ENCODE peak calls at places on chromosomes 12 and 14, in nine cellular contexts. N is psoas muscle; E is activated T-helper 9 cell treated with anti-CD3 and anti-CD28 coated beads, Interleukin-2, amount 50 U/mL, for 16 hours; M is GM03348; G is naive thymus-derived CD8-positive, alpha-beta T cell; A is Ammon's horn; U is ELF-1; I is T-helper 9 cell; K is neural progenitor cell. H is an unnamed sample.

GRCh38 chr12:111254106-111254505 is 114.8 kb downstream of the PHETA1 start:
- DNase-seq in N (no peak), E (no peak), M (no peak), G (no peak), A (no peak), U (no peak), I (no peak), K (no peak), H (no peak)

GRCh38 chr12:18430425-18431048 is 169.2 kb downstream of the PIK3C2G start:
- DNase-seq in N (no peak), E (no peak), M (peak), G (no peak), A (peak), U (peak), I (no peak), K (peak), H (no peak)

GRCh38 chr12:68560823-68561422 is 49.8 kb upstream of the RAP1B start:
- DNase-seq in N (no peak), E (no peak), M (no peak), G (no peak), A (no peak), U (no peak), I (no peak), K (no peak), H (no peak)

GRCh38 chr12:129909051-129910020 is 5.5 kb upstream of the TMEM132D start:
- DNase-seq in N (no peak), E (no peak), M (no peak), G (no peak), A (no peak), U (no peak), I (no peak), K (no peak), H (no peak)

GRCh38 chr12:2624543-2625266 is 170.1 kb upstream of the FKBP4 start:
- DNase-seq in N (peak), E (no peak), M (no peak), G (no peak), A (no peak), U (peak), I (no peak), K (peak), H (no peak)

GRCh38 chr14:74459289-74459946 is 33.4 kb upstream of the SYNDIG1L start:
- DNase-seq in N (no peak), E (no peak), M (peak), G (no peak), A (no peak), U (peak), I (no peak), K (peak), H (peak)

GRCh38 chr12:40331886-40332285 is 107.1 kb downstream of the LRRK2 start:
- DNase-seq in N (no peak), E (no peak), M (no peak), G (no peak), A (no peak), U (no peak), I (no peak), K (no peak), H (no peak)

GRCh38 chr12:114396153-114396868 is 9.6 kb downstream of the TBX5 start:
- DNase-seq in N (no peak), E (no peak), M (no peak), G (no peak), A (no peak), U (no peak), I (no peak), K (peak), H (no peak)

GRCh38 chr12:53623526-53623925 is 2.7 kb downstream of the ATF7 start:
- DNase-seq in N (no peak), E (no peak), M (peak), G (no peak), A (no peak), U (no peak), I (no peak), K (no peak), H (no peak)

GRCh38 chr12:69766260-69766659 is 27.6 kb downstream of the RAB3IP start:
- DNase-seq in N (no peak), E (no peak), M (no peak), G (no peak), A (no peak), U (no peak), I (no peak), K (no peak), H (no peak)

GRCh38 chr12:56188786-56189335 is 422 bp downstream of the SMARCC2 start:
- DNase-seq in N (no peak), E (no peak), M (no peak), G (no peak), A (no peak), U (peak), I (no peak), K (peak), H (no peak)

GRCh38 chr14:25122188-25122587 is 72.2 kb upstream of the STXBP6 start:
- DNase-seq in N (no peak), E (no peak), M (no peak), G (no peak), A (peak), U (no peak), I (no peak), K (no peak), H (no peak)

GRCh38 chr12:13390381-13390856 is 193.9 kb downstream of the EMP1 start:
- DNase-seq in N (peak), E (no peak), M (peak), G (no peak), A (peak), U (no peak), I (no peak), K (no peak), H (no peak)

GRCh38 chr14:30034049-30034635 is 106.5 kb upstream of the PRKD1 start:
- DNase-seq in N (no peak), E (no peak), M (peak), G (no peak), A (peak), U (no peak), I (no peak), K (peak), H (no peak)

GRCh38 chr14:33978892-33979612 is 28.2 kb upstream of the EGLN3 start:
- DNase-seq in N (no peak), E (no peak), M (no peak), G (no peak), A (no peak), U (no peak), I (no peak), K (peak), H (no peak)

GRCh38 chr12:6925543-6926279 is 2.0 kb upstream of the ATN1 start:
- DNase-seq in N (peak), E (no peak), M (peak), G (no peak), A (peak), U (peak), I (no peak), K (peak), H (no peak)

GRCh38 chr14:100609941-100610391 is 22.7 kb upstream of the BEGAIN start:
- DNase-seq in N (no peak), E (no peak), M (no peak), G (no peak), A (no peak), U (no peak), I (no peak), K (no peak), H (peak)

GRCh38 chr12:57846285-57846576 is 298 bp downstream of the CTDSP2 start:
- DNase-seq in N (no peak), E (no peak), M (no peak), G (peak), A (no peak), U (no peak), I (peak), K (no peak), H (no peak)

GRCh38 chr12:10941916-10942607 is 3.0 kb upstream of the TAS2R14 start:
- DNase-seq in N (no peak), E (no peak), M (no peak), G (no peak), A (no peak), U (peak), I (no peak), K (no peak), H (peak)

GRCh38 chr12:93573552-93574223 is 1.2 kb downstream of the SOCS2 start:
- DNase-seq in N (no peak), E (no peak), M (peak), G (no peak), A (no peak), U (no peak), I (no peak), K (peak), H (no peak)

GRCh38 chr12:117023998-117024960 is 74.9 kb downstream of the TESC start:
- DNase-seq in N (no peak), E (no peak), M (no peak), G (no peak), A (no peak), U (no peak), I (no peak), K (no peak), H (no peak)

GRCh38 chr14:98368214-98368613 is 903.8 kb downstream of the BCL11B start:
- DNase-seq in N (no peak), E (no peak), M (no peak), G (no peak), A (no peak), U (no peak), I (no peak), K (no peak), H (no peak)

GRCh38 chr12:2504577-2504976 is 290.2 kb upstream of the FKBP4 start:
- DNase-seq in N (no peak), E (no peak), M (no peak), G (no peak), A (no peak), U (no peak), I (no peak), K (no peak), H (no peak)

GRCh38 chr12:105205322-105206048 is 30.5 kb downstream of the APPL2 start:
- DNase-seq in N (no peak), E (no peak), M (no peak), G (no peak), A (no peak), U (no peak), I (no peak), K (no peak), H (no peak)